ENCODE peak calls at places on chromosomes 6 and 20, in eight cellular contexts. Q is body of pancreas, H is GM10248, C is fibroblast of mammary gland, F is GM20000, O is uterus, X is A549, R is AG04450. E is an unnamed sample.

GRCh38 chr20:52454660-52455059 is 263.1 kb upstream of the ZFP64 start:
- DNase-seq in R (peak; percentile 47), H (no peak), O (no peak), Q (no peak), C (peak; percentile 49), F (no peak), X (no peak), E (no peak)

GRCh38 chr20:45576995-45577394 is 2.1 kb downstream of the WFDC8 start:
- DNase-seq in Q (no peak), C (no peak), H (no peak), O (no peak), F (no peak), X (no peak), R (no peak), E (no peak)

GRCh38 chr6:26031151-26031594 is 56.1 kb upstream of the HFE start:
- DNase-seq in X (no peak), C (peak; percentile 20), O (no peak), R (no peak), F (no peak), H (no peak), Q (no peak), E (no peak)

GRCh38 chr20:259991-260390 is 2.5 kb downstream of the DEFB132 start:
- DNase-seq in Q (no peak), X (no peak), R (no peak), C (no peak), F (no peak), O (no peak), H (no peak), E (no peak)

GRCh38 chr20:63969851-63970713 is at the start of gene ZNF512B:
- DNase-seq in C (no peak), F (peak; percentile 95), H (peak; percentile 86), Q (peak; percentile 78), O (peak; percentile 66), X (peak; percentile 67), R (no peak), E (no peak)

GRCh38 chr6:18748314-18748713 is 361.2 kb downstream of the RNF144B start:
- DNase-seq in R (no peak), O (no peak), H (no peak), X (no peak), Q (no peak), C (no peak), F (no peak), E (no peak)

GRCh38 chr6:42428326-42429041 is 23.2 kb downstream of the TRERF1 start:
- DNase-seq in R (no peak), O (no peak), F (peak; percentile 73), X (no peak), C (peak; percentile 63), Q (no peak), H (peak; percentile 82), E (no peak)

GRCh38 chr6:53437557-53438202 is 88.9 kb upstream of the ELOVL5 start:
- DNase-seq in R (peak; percentile 60), O (no peak), H (peak; percentile 37), C (peak; percentile 89), Q (peak; percentile 43), X (peak; percentile 37), F (peak; percentile 22), E (no peak)

GRCh38 chr6:64104051-64104450 is 468.4 kb downstream of the PHF3 start:
- DNase-seq in F (no peak), C (no peak), X (no peak), H (no peak), R (no peak), Q (no peak), O (no peak), E (no peak)

GRCh38 chr20:18005990-18006364 is 37.2 kb downstream of the MGME1 start:
- DNase-seq in C (no peak), Q (no peak), H (no peak), O (no peak), R (no peak), F (no peak), X (no peak), E (no peak)

DNA sequence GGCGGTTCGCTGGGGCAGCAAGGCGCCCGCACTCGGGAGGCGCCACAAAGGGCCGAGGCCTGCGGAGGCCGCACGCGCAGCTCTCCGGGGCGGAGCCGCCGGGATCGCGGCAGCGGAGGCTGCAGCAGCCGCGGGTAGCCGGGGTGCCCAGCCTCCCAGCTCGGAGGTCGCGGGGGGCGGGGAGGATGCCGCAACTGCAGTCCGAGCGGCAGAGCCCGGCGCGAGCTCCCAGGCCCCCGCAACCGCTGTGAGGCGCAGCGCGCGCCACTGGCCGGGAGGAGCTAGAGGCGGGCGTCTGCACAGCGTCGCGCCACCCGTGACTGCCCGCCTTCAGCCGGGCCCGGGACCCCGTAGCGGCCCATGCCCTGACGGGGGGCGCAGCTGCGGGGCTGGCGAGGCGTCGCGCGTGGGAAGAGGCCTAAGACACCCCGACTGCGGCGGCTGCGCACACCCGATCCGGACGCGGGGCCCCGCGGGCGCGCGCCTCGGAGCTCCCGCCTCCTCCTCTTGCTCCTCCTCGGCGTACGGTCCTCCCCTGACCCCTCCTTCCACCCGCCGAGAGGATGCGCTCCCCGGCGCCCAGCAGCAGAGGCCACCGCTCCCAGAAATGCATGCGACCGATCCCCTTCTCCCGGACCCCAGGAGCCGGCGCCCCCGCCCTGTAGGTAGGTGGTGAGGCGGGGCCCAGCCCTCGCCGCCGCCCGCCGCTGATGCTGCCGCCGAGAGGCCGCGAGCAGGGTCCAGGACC is at the start of gene NCOA7:
- DNase-seq in O (peak; percentile 78), X (peak; percentile 50), R (no peak), F (peak; percentile 88), C (peak; percentile 65), H (peak; percentile 85), Q (peak; percentile 78), E (no peak)
- TF ChIP-seq CTCF in O (peak; percentile 9), X (no peak), R (no peak), F (no peak), C (no peak), H (no peak), Q (no peak), E (no peak)

DNA sequence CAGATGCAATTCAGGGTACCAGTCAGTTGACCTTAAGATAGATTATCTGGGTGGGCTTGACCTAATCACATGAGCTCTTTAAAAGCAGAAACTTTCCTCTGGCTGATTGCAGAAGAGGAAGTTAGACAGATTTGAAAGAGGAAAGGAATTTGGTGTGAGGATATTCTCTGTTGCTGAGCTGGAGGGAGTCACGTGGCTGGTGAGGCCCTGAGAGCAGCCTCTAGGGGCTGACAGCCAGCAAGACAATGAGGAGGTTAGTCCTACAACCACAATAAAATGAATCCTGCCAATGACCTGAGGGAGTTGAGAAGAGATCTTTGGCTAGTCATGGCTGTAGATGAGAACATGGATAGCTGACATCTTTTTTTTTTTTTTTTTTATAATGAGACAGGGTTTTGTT is 87.0 kb upstream of the B3GAT2 start:
- DNase-seq in F (no peak), Q (no peak), R (no peak), X (no peak), O (no peak), H (no peak), C (peak; percentile 17), E (no peak)
- TF ChIP-seq CTCF in F (no peak), Q (no peak), R (no peak), X (no peak), O (no peak), H (no peak), C (no peak), E (no peak)

GRCh38 chr20:53828673-53829085 is 235.0 kb upstream of the ZNF217 start:
- DNase-seq in X (peak; percentile 60), O (peak; percentile 69), F (no peak), R (peak; percentile 79), Q (no peak), C (peak; percentile 96), H (no peak), E (no peak)
- TF ChIP-seq CTCF in X (peak; percentile 35), O (no peak), F (no peak), R (peak; percentile 32), Q (no peak), C (peak; percentile 21), H (no peak), E (no peak)

GRCh38 chr6:14612016-14612415 is 494.4 kb downstream of the CD83 start:
- DNase-seq in H (no peak), X (no peak), O (no peak), F (no peak), R (peak; percentile 15), C (peak; percentile 76), Q (no peak), E (no peak)

GRCh38 chr6:14601490-14601889 is 483.9 kb downstream of the CD83 start:
- DNase-seq in F (no peak), Q (peak; percentile 71), R (no peak), H (no peak), O (no peak), C (no peak), X (no peak), E (no peak)

GRCh38 chr6:14610141-14610540 is 492.6 kb downstream of the CD83 start:
- DNase-seq in R (no peak), H (no peak), F (no peak), X (no peak), Q (no peak), O (no peak), C (no peak), E (no peak)

GRCh38 chr6:14606353-14606752 is 488.8 kb downstream of the CD83 start:
- DNase-seq in R (no peak), H (no peak), O (no peak), C (no peak), X (no peak), Q (no peak), F (no peak), E (no peak)
- TF ChIP-seq CTCF in R (no peak), H (no peak), O (no peak), C (no peak), X (no peak), Q (no peak), F (no peak), E (no peak)

GRCh38 chr6:50270427-50270826 is 220.7 kb upstream of the DEFB112 start:
- DNase-seq in X (no peak), O (no peak), C (no peak), R (no peak), F (no peak), Q (no peak), H (no peak), E (no peak)

GRCh38 chr6:50259903-50260302 is 210.2 kb upstream of the DEFB112 start:
- DNase-seq in H (no peak), O (no peak), X (no peak), F (no peak), R (no peak), C (no peak), Q (no peak), E (no peak)

DNA sequence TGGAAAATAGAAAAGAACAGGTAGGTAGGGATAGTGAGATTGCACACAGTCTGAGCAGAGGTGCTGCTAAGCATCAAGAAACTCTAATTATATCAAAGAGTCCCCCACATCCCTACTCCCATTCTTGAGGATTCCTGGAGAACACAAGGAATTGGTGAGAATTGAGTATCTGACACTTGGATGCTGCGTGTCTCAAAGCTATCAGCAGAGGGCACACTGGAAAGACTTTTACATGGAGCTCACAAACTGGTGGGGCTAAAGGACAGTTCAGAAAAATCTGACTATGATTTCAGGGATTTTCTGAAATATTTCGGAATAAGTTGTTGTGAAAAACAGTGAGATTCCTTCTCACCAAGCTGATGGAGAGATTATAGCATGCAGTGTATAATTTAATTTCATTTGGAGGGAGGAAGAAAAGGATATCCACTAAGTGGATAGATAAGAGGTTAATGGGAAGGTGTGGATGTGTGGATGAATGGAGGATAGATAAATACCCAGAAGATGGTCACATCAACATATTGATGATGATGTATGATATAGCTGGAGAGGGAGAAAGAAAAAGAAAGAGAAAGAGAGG is 215.4 kb upstream of the DEFB112 start:
- DNase-seq in H (no peak), O (no peak), C (no peak), F (no peak), Q (no peak), R (no peak), X (no peak), E (no peak)
- TF ChIP-seq CTCF in H (peak; percentile 15), O (no peak), C (no peak), F (peak; percentile 28), Q (no peak), R (peak; percentile 41), X (no peak), E (no peak)

E was measured in omental fat pad.